ENCODE peak calls at places on chromosomes 2 and 18, in seven cellular contexts. U is activated naive CD4-positive, alpha-beta T cell treated with Interleukin-2 at 50 U/mL for 16 hours; M is iPS-NIHi11; Z is AG20443; P is kidney epithelial cell; F is cardiac muscle cell; S is HCT116. R is an unnamed sample.

GRCh38 chr2:24907106-24907505 is 12.9 kb downstream of the ADCY3 start:
- DNase-seq in U (no peak), M (no peak), Z (no peak), P (no peak), F (no peak), S (no peak), R (peak)

GRCh38 chr2:172864182-172864581 is 128.5 kb downstream of the RAPGEF4 start:
- DNase-seq in U (peak), M (peak), Z (peak), P (no peak), F (peak), S (peak), R (peak)

GRCh38 chr2:219041252-219041651 is at the start of gene CFAP65:
- DNase-seq in U (peak), M (peak), Z (peak), P (no peak), F (peak), S (peak), R (peak)

GRCh38 chr2:179556425-179556824 is 291.8 kb upstream of the SESTD1 start:
- DNase-seq in U (no peak), M (no peak), Z (no peak), P (no peak), F (no peak), S (no peak), R (no peak)

GRCh38 chr2:238439093-238439849 is 12.5 kb downstream of the ASB1 start:
- DNase-seq in U (peak), M (no peak), Z (peak), P (peak), F (no peak), S (peak), R (peak)

GRCh38 chr18:51150430-51150746 is 47.1 kb downstream of the MEX3C start:
- DNase-seq in U (no peak), M (no peak), Z (no peak), P (no peak), F (no peak), S (no peak), R (no peak)

GRCh38 chr2:26623541-26624497 is 17.3 kb downstream of the CIB4 start:
- DNase-seq in U (no peak), M (no peak), Z (no peak), P (no peak), F (no peak), S (no peak), R (no peak)

GRCh38 chr2:166900700-166901099 is 12.4 kb downstream of the XIRP2 start:
- DNase-seq in U (no peak), M (peak), Z (peak), P (peak), F (peak), S (no peak), R (peak)

GRCh38 chr2:225020157-225020864 is 22.0 kb downstream of the DOCK10 start:
- DNase-seq in U (no peak), M (no peak), Z (no peak), P (no peak), F (no peak), S (no peak), R (no peak)